ENCODE peak calls at places on chromosome 16, in seven cellular contexts. X is AG10803, Z is cardiac fibroblast, Y is mucosa of descending colon, N is Peyer's patch, W is left ventricle myocardium inferior, T is transverse colon. R is an unnamed sample.

GRCh38 chr16:2500937-2501750 is 12.6 kb upstream of the ATP6V0C start:
- DNase-seq in X (peak), Z (peak), Y (peak), N (peak), W (peak), T (peak), R (peak)

GRCh38 chr16:62036807-62037135 is 533 bp upstream of the CDH8 start:
- DNase-seq in X (no peak), Z (no peak), Y (no peak), N (no peak), W (no peak), T (no peak), R (no peak)

GRCh38 chr16:20339744-20340143 is 12.4 kb upstream of the GP2 start:
- DNase-seq in X (no peak), Z (no peak), Y (no peak), N (no peak), W (no peak), T (no peak), R (no peak)

GRCh38 chr16:24736758-24737157 is 7.3 kb downstream of the TNRC6A start:
- DNase-seq in X (no peak), Z (no peak), Y (no peak), N (no peak), W (no peak), T (no peak), R (no peak)

GRCh38 chr16:83549836-83550569 is 257.8 kb upstream of the HSBP1 start:
- DNase-seq in X (peak), Z (no peak), Y (no peak), N (no peak), W (no peak), T (no peak), R (no peak)

GRCh38 chr16:14004031-14004718 is 66.9 kb upstream of the MRTFB start:
- DNase-seq in X (no peak), Z (no peak), Y (no peak), N (no peak), W (peak), T (no peak), R (no peak)

GRCh38 chr16:86391486-86391885 is 118.8 kb upstream of the FOXF1 start:
- DNase-seq in X (no peak), Z (no peak), Y (no peak), N (no peak), W (no peak), T (no peak), R (no peak)

GRCh38 chr16:54055864-54056263 is 230.7 kb downstream of the IRX3 start:
- DNase-seq in X (no peak), Z (peak), Y (no peak), N (no peak), W (no peak), T (no peak), R (no peak)

GRCh38 chr16:70490261-70490660 is 33.1 kb downstream of the COG4 start:
- DNase-seq in X (no peak), Z (no peak), Y (no peak), N (no peak), W (no peak), T (no peak), R (no peak)

GRCh38 chr16:14436410-14436955 is 193.6 kb downstream of the PARN start:
- DNase-seq in X (no peak), Z (no peak), Y (no peak), N (no peak), W (no peak), T (no peak), R (no peak)

GRCh38 chr16:87249425-87249824 is 67.8 kb downstream of the C16orf95 start:
- DNase-seq in X (no peak), Z (no peak), Y (no peak), N (no peak), W (no peak), T (no peak), R (no peak)

GRCh38 chr16:9042943-9043680 is 48.3 kb upstream of the HAPSTR1 start:
- DNase-seq in X (peak), Z (peak), Y (no peak), N (no peak), W (no peak), T (no peak), R (peak)

GRCh38 chr16:78666318-78666717 is 566.9 kb downstream of the WWOX start:
- DNase-seq in X (no peak), Z (no peak), Y (no peak), N (no peak), W (no peak), T (no peak), R (no peak)

GRCh38 chr16:16099320-16099719 is 124.0 kb downstream of the ABCC6 start:
- DNase-seq in X (no peak), Z (no peak), Y (no peak), N (no peak), W (no peak), T (no peak), R (no peak)

GRCh38 chr16:50627419-50627818 is 53.7 kb downstream of the SNX20 start:
- DNase-seq in X (peak), Z (no peak), Y (no peak), N (peak), W (peak), T (peak), R (peak)

GRCh38 chr16:11386791-11387546 is 41.7 kb downstream of the RMI2 start:
- DNase-seq in X (peak), Z (peak), Y (no peak), N (no peak), W (no peak), T (no peak), R (no peak)

GRCh38 chr16:50263940-50264929 is 2.1 kb upstream of the ADCY7 start:
- DNase-seq in X (peak), Z (peak), Y (no peak), N (no peak), W (no peak), T (no peak), R (no peak)

GRCh38 chr16:20049831-20050230 is 23.9 kb downstream of the GPR139 start:
- DNase-seq in X (no peak), Z (no peak), Y (no peak), N (no peak), W (no peak), T (no peak), R (no peak)

GRCh38 chr16:16048904-16049582 is 99.6 kb downstream of the ABCC1 start:
- DNase-seq in X (no peak), Z (no peak), Y (no peak), N (no peak), W (peak), T (no peak), R (no peak)

GRCh38 chr16:11151156-11151904 is 104.7 kb downstream of the SOCS1 start:
- DNase-seq in X (no peak), Z (no peak), Y (no peak), N (no peak), W (no peak), T (no peak), R (no peak)

GRCh38 chr16:57539072-57539796 is 2.9 kb upstream of the CCDC102A start:
- DNase-seq in X (no peak), Z (peak), Y (no peak), N (peak), W (no peak), T (no peak), R (no peak)

GRCh38 chr16:56192971-56193936 is 2.0 kb downstream of the GNAO1 start:
- DNase-seq in X (no peak), Z (no peak), Y (no peak), N (no peak), W (no peak), T (no peak), R (no peak)

GRCh38 chr16:53129281-53130192 is 74.7 kb downstream of the CHD9 start:
- DNase-seq in X (peak), Z (peak), Y (no peak), N (no peak), W (no peak), T (no peak), R (peak)

GRCh38 chr16:27199747-27200146 is 3.6 kb upstream of the KDM8 start:
- DNase-seq in X (peak), Z (peak), Y (no peak), N (peak), W (no peak), T (no peak), R (peak)

GRCh38 chr16:58299757-58300349 is 5.0 kb upstream of the PRSS54 start:
- DNase-seq in X (peak), Z (peak), Y (no peak), N (no peak), W (no peak), T (peak), R (no peak)

GRCh38 chr16:2212362-2213324 is 2.0 kb upstream of the BRICD5 start:
- DNase-seq in X (no peak), Z (no peak), Y (no peak), N (no peak), W (peak), T (no peak), R (no peak)

GRCh38 chr16:83137326-83137770 is 510.6 kb downstream of the CDH13 start:
- DNase-seq in X (peak), Z (peak), Y (peak), N (no peak), W (no peak), T (peak), R (peak)

GRCh38 chr16:65769055-65769465 is 597.4 kb upstream of the CDH5 start:
- DNase-seq in X (no peak), Z (no peak), Y (no peak), N (no peak), W (no peak), T (no peak), R (no peak)

GRCh38 chr16:2517954-2518605 is 2.1 kb upstream of the AMDHD2 start:
- DNase-seq in X (no peak), Z (no peak), Y (peak), N (no peak), W (no peak), T (no peak), R (no peak)

GRCh38 chr16:75097941-75098897 is 18.4 kb downstream of the LDHD start:
- DNase-seq in X (no peak), Z (no peak), Y (no peak), N (no peak), W (no peak), T (no peak), R (no peak)

GRCh38 chr16:86620184-86620583 is 41.8 kb downstream of the FOXL1 start:
- DNase-seq in X (no peak), Z (no peak), Y (no peak), N (no peak), W (no peak), T (no peak), R (no peak)

GRCh38 chr16:81003610-81004460 is 2.9 kb downstream of the CMC2 start:
- DNase-seq in X (peak), Z (peak), Y (no peak), N (no peak), W (no peak), T (no peak), R (no peak)

GRCh38 chr16:35431829-35432663 is 1972.6 kb downstream of the TP53TG3F start:
- DNase-seq in X (no peak), Z (no peak), Y (no peak), N (no peak), W (no peak), T (no peak), R (no peak)

GRCh38 chr16:27689711-27690110 is 139.8 kb downstream of the KATNIP start:
- DNase-seq in X (no peak), Z (peak), Y (no peak), N (no peak), W (no peak), T (no peak), R (no peak)

GRCh38 chr16:79801550-79802090 is 201.1 kb upstream of the MAF start:
- DNase-seq in X (no peak), Z (no peak), Y (no peak), N (no peak), W (no peak), T (no peak), R (no peak)
- TF ChIP-seq CTCF in X (no peak), Z (no peak), Y (no peak), N (no peak), W (no peak), T (no peak), R (no peak)

GRCh38 chr16:3880623-3881498 is at the start of gene CREBBP:
- DNase-seq in X (peak), Z (peak), Y (peak), N (peak), W (peak), T (peak), R (peak)

GRCh38 chr16:3878610-3879009 is 1.9 kb downstream of the CREBBP start:
- DNase-seq in X (peak), Z (peak), Y (no peak), N (no peak), W (no peak), T (no peak), R (peak)

GRCh38 chr16:3881499-3881995 is 1.0 kb upstream of the CREBBP start:
- DNase-seq in X (no peak), Z (no peak), Y (peak), N (no peak), W (no peak), T (no peak), R (no peak)

GRCh38 chr16:3879887-3880564 is 487 bp downstream of the CREBBP start:
- DNase-seq in X (peak), Z (peak), Y (peak), N (peak), W (peak), T (peak), R (peak)

DNA sequence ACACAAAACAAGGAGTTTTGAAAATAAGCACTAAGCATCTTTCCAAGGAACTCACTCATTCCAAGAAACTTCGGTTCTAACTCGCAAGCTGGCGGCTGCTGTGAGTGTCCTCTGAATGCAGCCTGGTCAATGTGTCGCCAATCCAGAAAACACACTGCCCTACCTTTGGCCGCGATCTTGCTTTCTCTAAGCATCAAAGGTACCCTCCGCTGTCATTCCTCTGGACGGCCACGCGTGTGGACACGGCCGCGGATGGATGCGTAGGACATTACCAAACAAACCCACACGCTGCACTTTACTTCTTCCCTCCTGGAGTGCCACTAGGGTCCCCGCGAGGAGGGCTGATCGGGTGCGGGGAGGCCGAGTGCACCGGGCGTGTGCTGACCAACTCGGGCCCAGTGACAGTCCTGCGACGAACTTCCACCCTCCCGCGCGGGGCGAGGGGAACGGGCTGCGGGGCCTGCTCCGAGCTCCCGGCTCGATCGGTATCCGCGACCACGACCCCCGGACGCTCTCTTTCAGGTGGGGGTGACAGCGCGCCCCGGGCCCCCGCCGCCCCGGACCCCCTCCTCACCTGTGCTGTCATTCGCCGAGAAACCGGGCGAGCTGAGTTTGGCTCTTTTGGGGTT is 1.1 kb downstream of the CREBBP start:
- DNase-seq in X (no peak), Z (peak), Y (no peak), N (no peak), W (peak), T (peak), R (no peak)
- TF ChIP-seq CTCF in X (no peak), Z (no peak), Y (no peak), N (no peak), W (no peak), T (no peak), R (peak)

GRCh38 chr16:46854846-46855245 is 23.9 kb upstream of the C16orf87 start:
- DNase-seq in X (no peak), Z (no peak), Y (no peak), N (no peak), W (no peak), T (no peak), R (no peak)
- TF ChIP-seq CTCF in X (no peak), Z (no peak), Y (no peak), N (no peak), W (no peak), T (no peak), R (no peak)

DNA sequence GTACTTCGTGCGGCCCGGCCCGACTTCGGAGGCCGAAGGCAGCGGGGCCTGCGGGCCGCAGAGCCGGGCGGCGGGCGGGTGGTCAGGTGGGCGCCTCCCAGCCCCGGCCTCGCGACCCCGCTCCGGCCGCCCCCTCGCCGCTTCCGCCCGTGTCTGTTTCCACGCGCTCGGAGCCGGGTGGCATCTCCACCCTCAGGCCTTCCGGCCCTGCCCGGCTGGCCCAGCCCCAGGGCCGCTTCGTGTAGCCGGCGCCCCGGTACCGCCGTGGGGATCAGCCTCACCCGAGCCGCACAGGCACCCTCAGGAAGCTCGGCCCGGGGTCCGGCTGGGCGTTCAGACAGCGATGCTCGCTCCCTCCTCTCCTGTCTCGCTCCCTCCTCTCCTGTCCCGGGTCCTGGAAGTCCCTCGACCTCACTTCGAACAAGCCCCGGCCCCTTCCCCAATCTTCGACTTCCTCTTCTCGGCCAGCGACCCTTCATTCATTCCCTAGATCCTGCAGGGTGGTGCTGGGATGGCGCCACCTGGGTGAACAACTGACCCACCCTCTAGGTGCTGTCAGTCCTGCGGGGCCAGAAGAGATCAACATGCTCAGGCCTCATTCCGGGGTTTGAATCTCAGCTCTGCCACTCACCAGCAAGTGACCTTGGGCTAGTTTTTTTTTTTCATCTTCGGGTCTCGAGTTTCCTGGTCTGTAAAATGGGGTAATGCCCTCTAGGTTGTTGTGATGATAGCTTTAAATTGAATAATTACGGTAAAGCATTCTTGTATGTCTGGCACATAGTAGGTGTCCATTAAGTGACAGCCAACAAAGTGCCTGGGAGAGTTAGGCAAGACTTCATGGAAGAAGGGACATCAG is 611 bp downstream of the VPS4A start:
- DNase-seq in X (peak), Z (peak), Y (peak), N (peak), W (no peak), T (peak), R (peak)
- TF ChIP-seq CTCF in X (no peak), Z (peak), Y (no peak), N (no peak), W (no peak), T (no peak), R (no peak)

DNA sequence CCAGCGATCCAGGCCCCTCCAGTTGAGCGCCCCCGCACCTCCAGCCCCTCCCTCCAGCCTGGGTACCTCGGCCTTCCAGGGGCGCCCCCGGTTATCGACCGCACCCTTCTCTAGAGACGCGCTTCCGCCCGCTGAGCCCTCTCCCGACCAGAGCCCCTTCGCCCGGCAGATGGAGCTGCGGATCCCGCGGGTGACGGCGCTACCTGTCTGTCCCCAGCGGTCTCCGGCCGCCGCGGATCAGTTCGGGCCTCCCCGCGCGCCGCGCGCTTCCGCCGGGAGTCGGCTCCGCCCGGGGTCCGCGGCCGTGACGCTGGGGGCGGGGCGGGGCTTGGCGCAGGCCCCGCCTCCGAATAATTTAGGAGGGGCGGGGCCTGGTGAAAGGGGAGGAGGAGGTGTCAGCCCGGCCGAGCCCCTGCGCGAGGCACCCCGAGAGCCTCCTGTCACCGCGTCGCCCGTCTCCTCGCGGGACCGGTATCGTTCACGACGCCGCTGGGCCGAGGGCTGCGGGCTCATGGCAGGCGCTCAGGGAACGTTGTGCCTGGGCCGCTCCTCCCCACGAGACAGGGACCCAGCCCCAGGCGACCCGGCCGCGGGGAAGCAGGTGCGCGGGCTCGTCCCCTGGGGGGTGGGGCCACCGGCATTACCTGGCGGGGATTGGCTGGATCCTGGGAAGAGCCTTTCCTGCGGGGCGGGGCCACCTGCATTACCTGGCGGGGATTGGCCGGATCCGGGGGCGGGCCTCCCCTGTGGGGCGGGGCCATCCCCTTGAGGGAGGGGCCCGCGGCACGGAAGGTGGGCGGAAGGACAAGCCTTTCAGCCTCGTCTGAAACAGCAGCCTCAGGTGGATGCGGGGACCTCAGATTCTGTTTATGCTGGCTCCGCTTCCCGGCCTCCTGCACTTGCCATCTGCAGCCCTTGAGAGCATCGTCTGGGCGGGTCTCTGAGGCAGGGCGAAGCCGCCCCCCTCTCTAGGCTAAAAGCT is at the start of gene SPATA2L:
- DNase-seq in X (peak), Z (peak), Y (peak), N (peak), W (peak), T (peak), R (peak)
- TF ChIP-seq CTCF in X (no peak), Z (peak), Y (no peak), N (peak), W (peak), T (no peak), R (peak)

GRCh38 chr16:85251225-85251760 is 139.0 kb upstream of the CIBAR2 start:
- DNase-seq in X (no peak), Z (no peak), Y (no peak), N (no peak), W (no peak), T (no peak), R (no peak)

GRCh38 chr16:85249418-85249817 is 137.1 kb upstream of the CIBAR2 start:
- DNase-seq in X (no peak), Z (no peak), Y (no peak), N (no peak), W (no peak), T (no peak), R (no peak)

GRCh38 chr16:85250609-85251223 is 138.4 kb upstream of the CIBAR2 start:
- DNase-seq in X (peak), Z (no peak), Y (no peak), N (no peak), W (no peak), T (no peak), R (no peak)

GRCh38 chr16:85248857-85249256 is 136.6 kb upstream of the CIBAR2 start:
- DNase-seq in X (no peak), Z (no peak), Y (no peak), N (no peak), W (no peak), T (no peak), R (no peak)

GRCh38 chr16:85249830-85250455 is 137.7 kb upstream of the CIBAR2 start:
- DNase-seq in X (no peak), Z (no peak), Y (no peak), N (no peak), W (no peak), T (no peak), R (no peak)
- TF ChIP-seq CTCF in X (no peak), Z (no peak), Y (no peak), N (no peak), W (no peak), T (no peak), R (no peak)